ENCODE peak calls at places on chromosomes 1 and 21, in four cellular contexts. C is heart left ventricle, D is transverse colon, H is left ventricle myocardium inferior. T is an unnamed sample.

GRCh38 chr1:15833069-15833679 is 14.3 kb upstream of the SPEN start:
- DNase-seq in C (peak; percentile 60), D (peak; percentile 72), H (peak; percentile 42), T (peak; percentile 57)

GRCh38 chr1:53696578-53696977 is 42.4 kb downstream of the GLIS1 start:
- DNase-seq in C (no peak), D (no peak), H (no peak), T (no peak)

GRCh38 chr1:27299385-27300252 is 22.3 kb upstream of the TMEM222 start:
- DNase-seq in C (peak; percentile 55), D (peak; percentile 70), H (peak; percentile 67), T (no peak)

GRCh38 chr1:10624256-10625050 is 149.7 kb downstream of the PEX14 start:
- DNase-seq in C (no peak), D (no peak), H (no peak), T (peak; percentile 39)

GRCh38 chr1:210231846-210232523 is 611 bp upstream of the SERTAD4 start:
- DNase-seq in C (peak; percentile 47), D (no peak), H (peak; percentile 57), T (peak; percentile 23)

GRCh38 chr1:38527373-38527966 is 332.1 kb downstream of the RRAGC start:
- DNase-seq in C (no peak), D (peak; percentile 56), H (no peak), T (peak; percentile 13)

GRCh38 chr1:213776974-213777373 is 210.8 kb upstream of the PROX1 start:
- DNase-seq in C (no peak), D (no peak), H (no peak), T (no peak)

GRCh38 chr1:231040019-231040799 is at the start of gene FAM89A:
- DNase-seq in C (peak; percentile 68), D (peak; percentile 72), H (peak; percentile 68), T (peak; percentile 31)

GRCh38 chr1:1021010-1021845 is 1.3 kb downstream of the AGRN start:
- DNase-seq in C (peak; percentile 85), D (peak; percentile 75), H (peak; percentile 70), T (peak; percentile 54)

GRCh38 chr21:45030637-45031218 is 43.7 kb upstream of the ADARB1 start:
- DNase-seq in C (peak; percentile 56), D (no peak), H (no peak), T (no peak)

GRCh38 chr1:114671011-114671938 is 1.4 kb upstream of the DENND2C start:
- DNase-seq in C (no peak), D (no peak), H (no peak), T (peak; percentile 21)

GRCh38 chr1:17286646-17287045 is 21.4 kb upstream of the PADI4 start:
- DNase-seq in C (no peak), D (no peak), H (no peak), T (no peak)

GRCh38 chr1:17596651-17597509 is 57.4 kb downstream of the ARHGEF10L start:
- DNase-seq in C (no peak), D (peak; percentile 88), H (no peak), T (peak; percentile 92)

GRCh38 chr1:64516301-64516700 is 46.4 kb downstream of the CACHD1 start:
- DNase-seq in C (no peak), D (no peak), H (no peak), T (no peak)

DNA sequence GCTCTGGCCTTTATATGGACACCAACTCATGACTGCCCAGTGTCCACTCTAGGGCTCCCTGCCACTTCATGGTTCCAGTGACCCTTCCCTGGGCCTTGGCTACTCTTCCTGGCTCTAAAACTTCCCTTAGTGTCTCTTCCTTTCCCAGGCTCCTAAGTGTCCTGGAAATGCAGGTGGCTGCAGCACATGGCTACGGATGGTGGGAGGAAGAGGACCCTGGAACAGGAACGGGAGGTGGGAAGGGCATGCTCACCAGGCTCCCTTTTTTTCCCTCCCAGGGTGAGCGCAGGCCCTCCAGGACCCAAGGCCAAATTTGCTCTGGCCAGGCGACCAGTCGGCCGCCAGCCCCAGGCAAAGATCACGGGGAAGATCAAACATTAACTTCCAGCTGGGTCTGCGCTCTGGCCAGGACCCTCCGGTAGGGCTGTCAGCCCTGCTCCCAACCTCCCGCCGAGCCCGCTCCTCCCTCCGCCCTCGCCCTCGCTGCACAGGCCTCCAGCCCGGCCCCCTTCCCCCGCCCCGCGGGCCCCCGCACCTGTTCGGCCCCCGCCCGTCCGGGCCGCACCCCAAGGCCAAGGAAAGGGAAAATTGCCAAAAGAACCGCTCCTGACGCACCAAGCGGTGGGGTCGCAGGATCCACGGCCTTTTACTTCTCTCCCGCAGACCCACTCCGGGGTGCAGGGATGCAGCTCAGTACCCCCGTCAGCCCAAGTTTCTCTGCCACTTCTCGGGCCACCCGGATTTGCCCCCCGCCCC is 955 bp downstream of the TCEA3 start:
- DNase-seq in C (peak; percentile 48), D (peak; percentile 88), H (no peak), T (peak; percentile 73)
- H3K27me3 ChIP-seq in C (no peaks in the 10 kb centered on the region), D (no peaks in the 10 kb centered on the region), H (no peaks in the 10 kb centered on the region), T (no peaks in the 10 kb centered on the region)

DNA sequence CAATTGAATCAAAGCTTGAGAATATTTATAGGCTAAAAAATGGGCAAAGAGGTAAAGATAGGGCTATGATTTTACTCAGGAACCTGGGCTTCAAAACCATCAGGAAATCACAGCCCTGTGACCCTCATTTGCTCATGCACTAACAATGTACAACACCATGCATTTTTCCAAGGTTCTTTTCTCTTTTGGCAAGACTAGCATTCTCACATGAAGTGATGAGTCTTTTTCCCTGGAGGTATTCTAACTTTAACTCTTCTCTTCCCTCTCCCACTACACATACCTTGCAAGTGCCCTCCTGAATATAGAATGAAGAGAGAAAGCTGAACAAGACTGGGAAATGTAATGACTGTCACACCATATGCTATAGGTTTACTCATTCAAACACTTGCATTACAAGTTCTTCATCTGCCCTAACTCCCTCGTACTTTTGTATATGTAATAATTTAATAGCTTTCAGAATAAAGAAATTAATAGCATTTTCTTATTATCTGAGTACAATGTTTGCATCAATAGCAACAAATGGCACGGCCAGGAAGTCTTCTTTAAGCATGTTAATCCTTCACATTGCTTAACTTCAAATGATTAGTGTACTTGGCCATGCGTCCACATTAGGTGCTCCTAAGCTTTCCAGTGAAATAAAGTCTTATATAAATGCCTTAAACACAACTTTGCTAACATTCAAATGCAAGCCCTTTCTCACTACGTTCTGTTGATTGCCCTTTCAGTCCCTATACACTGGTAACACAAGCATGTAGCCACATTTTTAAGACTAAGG is 1.8 kb downstream of the NIBAN1 start:
- DNase-seq in C (no peak), D (no peak), H (no peak), T (peak; percentile 9)
- H3K27me3 ChIP-seq in C (no peaks in the 10 kb centered on the region), D (peaks cover 54% of the 10 kb centered on the region), H (no peaks in the 10 kb centered on the region), T (no peaks in the 10 kb centered on the region)

DNA sequence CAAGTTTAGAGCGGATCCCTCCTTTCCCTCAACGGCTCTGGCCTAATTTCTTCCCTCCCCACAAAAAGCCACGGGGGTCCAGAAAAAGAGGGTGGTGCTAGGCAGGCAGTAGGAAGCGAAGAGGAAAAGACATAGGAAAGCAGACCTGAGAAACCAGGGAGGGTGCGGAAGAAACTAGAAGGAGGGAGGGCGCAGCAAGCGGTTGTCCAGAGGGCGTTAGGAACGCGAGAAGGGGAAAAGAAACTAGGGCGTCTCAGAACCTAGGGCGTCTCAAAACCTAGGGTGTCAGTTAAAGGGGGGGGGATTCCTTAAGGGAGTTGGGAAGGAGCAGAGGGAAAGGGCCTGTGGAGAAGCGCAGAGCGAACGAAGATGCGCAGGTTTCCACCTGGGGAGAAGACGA is 3.0 kb downstream of the DMRTA2 start:
- DNase-seq in C (no peak), D (no peak), H (no peak), T (no peak)
- H3K27me3 ChIP-seq in C (peaks cover 98% of the 10 kb centered on the region), D (peaks cover 100% of the 10 kb centered on the region), H (peaks cover 100% of the 10 kb centered on the region), T (peaks cover 43% of the 10 kb centered on the region)

GRCh38 chr1:46510341-46510997 is 20.8 kb downstream of the DMBX1 start:
- DNase-seq in C (no peak), D (no peak), H (no peak), T (no peak)

GRCh38 chr1:46510998-46511365 is 21.3 kb downstream of the DMBX1 start:
- DNase-seq in C (no peak), D (no peak), H (no peak), T (no peak)

GRCh38 chr1:46513536-46513935 is 23.9 kb downstream of the DMBX1 start:
- DNase-seq in C (no peak), D (no peak), H (no peak), T (no peak)

GRCh38 chr1:46512792-46513190 is 23.2 kb downstream of the DMBX1 start:
- DNase-seq in C (no peak), D (no peak), H (no peak), T (no peak)

GRCh38 chr1:46512135-46512791 is 22.6 kb downstream of the DMBX1 start:
- DNase-seq in C (no peak), D (no peak), H (no peak), T (no peak)
- H3K27me3 ChIP-seq in C (peaks cover 33% of the 10 kb centered on the region), D (no peaks in the 10 kb centered on the region), H (peaks cover 79% of the 10 kb centered on the region), T (no peaks in the 10 kb centered on the region)

DNA sequence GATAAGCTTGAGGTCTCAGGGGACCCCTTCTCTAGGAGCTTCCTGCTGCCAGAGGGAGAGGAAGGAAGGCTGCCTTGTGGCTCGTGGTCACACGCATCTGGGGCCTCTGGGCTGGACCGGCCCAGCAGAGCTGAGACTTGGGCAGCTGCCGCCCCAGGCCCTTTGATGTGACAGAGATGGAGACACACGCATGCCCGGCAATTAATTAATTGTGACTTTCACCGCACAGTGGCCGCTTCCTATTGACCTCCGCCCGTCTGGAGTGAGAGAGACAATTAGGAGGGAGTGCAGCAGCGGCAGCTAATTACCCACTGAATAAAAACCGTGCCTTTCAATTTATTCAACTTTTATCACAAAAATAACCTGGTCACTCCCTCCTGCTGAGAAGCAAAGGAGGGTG is 16.6 kb upstream of the C1QA start:
- DNase-seq in C (no peak), D (no peak), H (no peak), T (no peak)
- H3K27me3 ChIP-seq in C (peaks cover 79% of the 10 kb centered on the region), D (peaks cover 84% of the 10 kb centered on the region), H (peaks cover 99% of the 10 kb centered on the region), T (peaks cover 19% of the 10 kb centered on the region)

DNA sequence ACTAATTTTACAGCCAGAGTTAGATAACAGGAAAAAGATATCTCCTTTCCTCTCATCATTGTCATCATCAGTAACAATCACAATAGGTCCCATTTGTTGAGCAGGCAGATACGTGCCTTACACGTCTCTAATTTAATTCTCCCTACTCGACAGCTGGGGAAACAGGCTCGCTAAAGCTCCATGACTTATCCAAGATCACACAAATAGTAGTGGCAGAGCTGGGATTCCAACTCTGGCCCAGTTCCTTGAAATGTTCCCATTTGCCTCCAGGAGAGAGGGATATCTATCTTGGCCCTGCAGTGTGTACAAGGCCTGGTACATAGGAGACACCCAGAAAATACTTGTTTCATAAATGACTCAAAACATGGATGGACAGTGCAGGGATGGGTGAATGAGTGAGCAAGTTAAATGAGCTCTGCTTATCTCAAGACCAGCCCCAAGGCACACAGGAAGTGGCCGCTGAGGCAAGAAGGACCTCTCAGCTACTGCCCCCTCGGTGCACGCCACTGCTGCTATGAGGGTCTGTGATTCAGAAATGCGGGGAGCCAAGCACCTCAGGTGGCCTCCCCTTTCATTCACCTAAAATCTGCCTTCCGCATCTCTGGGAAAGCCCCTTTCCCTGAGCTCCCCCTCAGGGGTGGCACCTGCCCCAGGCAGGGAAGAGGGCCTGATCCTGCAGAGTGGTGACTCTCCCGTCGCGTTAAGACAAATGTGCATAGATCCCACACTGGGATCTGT is 3.7 kb downstream of the KCNN3 start:
- DNase-seq in C (no peak), D (no peak), H (no peak), T (no peak)
- H3K27me3 ChIP-seq in C (no peaks in the 10 kb centered on the region), D (peaks cover 53% of the 10 kb centered on the region), H (no peaks in the 10 kb centered on the region), T (no peaks in the 10 kb centered on the region)

DNA sequence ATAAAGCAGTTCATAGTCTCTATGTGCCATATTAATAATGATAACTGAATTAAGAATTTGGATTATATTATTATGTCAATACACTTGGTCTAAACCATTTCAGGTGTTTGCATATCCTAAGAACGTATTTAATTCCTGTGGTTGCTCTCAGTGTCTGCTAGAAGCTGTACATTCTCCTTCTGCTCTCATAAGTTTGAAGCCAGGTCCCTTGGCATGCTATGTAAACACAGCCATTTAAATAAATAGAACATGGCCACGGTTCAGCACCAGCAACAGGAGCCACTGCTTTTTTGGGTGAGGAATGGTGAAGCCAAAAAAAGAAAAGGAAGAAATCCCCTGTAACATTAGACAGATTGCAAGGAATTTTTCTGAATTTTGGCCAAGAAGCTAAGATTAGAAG is 19.1 kb downstream of the CCN1 start:
- DNase-seq in C (no peak), D (no peak), H (no peak), T (no peak)
- H3K27me3 ChIP-seq in C (no peaks in the 10 kb centered on the region), D (no peaks in the 10 kb centered on the region), H (no peaks in the 10 kb centered on the region), T (no peaks in the 10 kb centered on the region)

GRCh38 chr1:182816863-182817262 is 22.3 kb upstream of the DHX9 start:
- DNase-seq in C (no peak), D (no peak), H (no peak), T (no peak)
- H3K27me3 ChIP-seq in C (no peaks in the 10 kb centered on the region), D (no peaks in the 10 kb centered on the region), H (no peaks in the 10 kb centered on the region), T (no peaks in the 10 kb centered on the region)